ENCODE peak calls at places on chromosomes 12 and 14, in eight cellular contexts. B is left lung, N is foreskin fibroblast, J is GM20000, T is progenitor cell of endocrine pancreas, L is psoas muscle, E is Peyer's patch, U is GM12865. A is an unnamed sample.

GRCh38 chr12:54378791-54379400 is 5.6 kb downstream of the ZNF385A start:
- DNase-seq in B (peak), J (peak), N (peak), T (peak), E (no peak), L (peak), U (no peak), A (no peak)

GRCh38 chr14:69525896-69526295 is 41.4 kb downstream of the PLEKHD1 start:
- DNase-seq in N (no peak), L (no peak), T (no peak), U (no peak), E (no peak), J (no peak), B (no peak), A (no peak)

GRCh38 chr14:38663382-38663781 is 407.5 kb upstream of the CLEC14A start:
- DNase-seq in B (no peak), J (no peak), N (no peak), T (no peak), L (no peak), U (no peak), E (no peak), A (no peak)

GRCh38 chr14:49405291-49405690 is 180.9 kb downstream of the RPS29 start:
- DNase-seq in B (no peak), N (peak), L (no peak), J (no peak), E (no peak), T (no peak), U (no peak), A (no peak)

GRCh38 chr14:104438166-104438887 is 141.2 kb upstream of the C14orf180 start:
- DNase-seq in J (no peak), E (no peak), N (no peak), L (no peak), B (peak), U (no peak), T (no peak), A (no peak)

GRCh38 chr12:75877588-75878381 is 153.8 kb downstream of the PHLDA1 start:
- DNase-seq in T (no peak), J (no peak), E (no peak), U (no peak), L (no peak), B (no peak), N (no peak), A (no peak)

GRCh38 chr12:59005195-59005961 is 85.1 kb upstream of the LRIG3 start:
- DNase-seq in T (no peak), U (no peak), E (no peak), B (no peak), N (peak), J (no peak), L (no peak), A (no peak)

GRCh38 chr14:103418508-103418818 is 33.2 kb downstream of the MARK3 start:
- DNase-seq in B (no peak), L (no peak), N (peak), J (no peak), T (no peak), E (no peak), U (peak), A (no peak)

GRCh38 chr12:118238888-118239287 is 103.0 kb downstream of the PEBP1 start:
- DNase-seq in T (no peak), N (no peak), E (no peak), U (peak), J (peak), B (no peak), L (no peak), A (no peak)

GRCh38 chr12:102527256-102527720 is 46.9 kb upstream of the IGF1 start:
- DNase-seq in T (no peak), N (peak), B (no peak), J (no peak), E (no peak), U (no peak), L (no peak), A (no peak)

GRCh38 chr14:93903342-93904184 is 23.6 kb upstream of the FAM181A start:
- DNase-seq in L (no peak), E (no peak), T (no peak), J (no peak), B (no peak), U (no peak), N (no peak), A (no peak)

GRCh38 chr14:75441731-75442130 is 13.9 kb downstream of the JDP2 start:
- DNase-seq in U (no peak), B (no peak), J (no peak), T (no peak), E (no peak), L (no peak), N (no peak), A (no peak)

GRCh38 chr14:24011051-24011450 is 22.3 kb downstream of the DHRS4L2 start:
- DNase-seq in N (no peak), U (no peak), B (no peak), L (no peak), T (no peak), J (no peak), E (no peak), A (no peak)

GRCh38 chr12:99959549-99960170 is 25.1 kb downstream of the ANKS1B start:
- DNase-seq in T (no peak), U (no peak), J (no peak), L (no peak), E (no peak), B (no peak), N (peak), A (no peak)

GRCh38 chr12:113416091-113416754 is 6.0 kb upstream of the SDSL start:
- DNase-seq in B (no peak), E (no peak), L (no peak), T (no peak), J (no peak), U (no peak), N (peak), A (no peak)

GRCh38 chr14:56187736-56188135 is 69.5 kb downstream of the PELI2 start:
- DNase-seq in L (no peak), U (no peak), E (no peak), N (no peak), B (no peak), T (no peak), J (no peak), A (no peak)

GRCh38 chr14:54333511-54333910 is 63.3 kb upstream of the CDKN3 start:
- DNase-seq in B (no peak), N (no peak), U (no peak), J (no peak), E (no peak), L (no peak), T (no peak), A (no peak)

GRCh38 chr14:92340938-92341337 is 18.0 kb downstream of the SLC24A4 start:
- DNase-seq in N (no peak), J (no peak), U (peak), B (no peak), E (no peak), T (no peak), L (no peak), A (no peak)

GRCh38 chr12:62021808-62022207 is 238.4 kb upstream of the USP15 start:
- DNase-seq in J (no peak), L (no peak), B (no peak), T (no peak), N (no peak), E (no peak), U (no peak), A (no peak)

GRCh38 chr12:12397184-12397583 is 40.3 kb downstream of the BORCS5 start:
- DNase-seq in E (no peak), T (no peak), J (no peak), U (no peak), B (no peak), N (no peak), L (no peak), A (no peak)

GRCh38 chr12:12399906-12400305 is 43.0 kb downstream of the BORCS5 start:
- DNase-seq in U (no peak), T (no peak), N (no peak), B (no peak), J (no peak), E (no peak), L (no peak), A (no peak)

GRCh38 chr12:12396727-12397126 is 39.8 kb downstream of the BORCS5 start:
- DNase-seq in T (no peak), L (no peak), N (no peak), E (no peak), J (no peak), B (no peak), U (no peak), A (no peak)

GRCh38 chr12:12399161-12399560 is 42.3 kb downstream of the BORCS5 start:
- DNase-seq in L (no peak), J (no peak), N (no peak), E (no peak), U (no peak), B (no peak), T (no peak), A (no peak)

GRCh38 chr12:12398026-12398859 is 41.4 kb downstream of the BORCS5 start:
- DNase-seq in B (no peak), L (peak), U (no peak), T (no peak), E (no peak), N (peak), J (no peak), A (no peak)
- TF ChIP-seq CTCF in B (no peak), L (no peak), U (no peak), T (no peak), E (no peak), N (no peak), J (no peak), A (no peak)

DNA sequence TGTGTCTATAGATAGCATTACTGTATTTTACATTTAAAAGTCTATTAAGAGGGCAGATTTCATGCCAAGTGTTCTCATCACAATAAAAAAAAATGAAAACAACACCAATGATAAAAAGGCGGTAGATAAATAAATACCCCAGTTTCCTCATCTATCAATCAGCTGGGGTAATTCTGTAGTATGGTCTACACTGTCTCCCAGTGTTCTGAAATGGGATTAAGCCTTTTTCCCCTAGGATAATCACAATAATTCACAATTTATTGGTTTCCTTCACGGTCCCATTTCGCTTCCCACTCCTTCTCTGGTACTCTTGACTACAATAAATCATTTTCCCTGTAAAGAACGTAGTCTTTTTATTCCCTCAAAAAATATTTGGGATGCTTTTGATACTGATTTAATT is 114.3 kb downstream of the SSPN start:
- DNase-seq in J (no peak), U (no peak), T (no peak), E (no peak), N (no peak), L (no peak), B (no peak), A (no peak)
- TF ChIP-seq CTCF in J (no peak), U (no peak), T (no peak), E (peak), N (no peak), L (no peak), B (no peak), A (no peak)

DNA sequence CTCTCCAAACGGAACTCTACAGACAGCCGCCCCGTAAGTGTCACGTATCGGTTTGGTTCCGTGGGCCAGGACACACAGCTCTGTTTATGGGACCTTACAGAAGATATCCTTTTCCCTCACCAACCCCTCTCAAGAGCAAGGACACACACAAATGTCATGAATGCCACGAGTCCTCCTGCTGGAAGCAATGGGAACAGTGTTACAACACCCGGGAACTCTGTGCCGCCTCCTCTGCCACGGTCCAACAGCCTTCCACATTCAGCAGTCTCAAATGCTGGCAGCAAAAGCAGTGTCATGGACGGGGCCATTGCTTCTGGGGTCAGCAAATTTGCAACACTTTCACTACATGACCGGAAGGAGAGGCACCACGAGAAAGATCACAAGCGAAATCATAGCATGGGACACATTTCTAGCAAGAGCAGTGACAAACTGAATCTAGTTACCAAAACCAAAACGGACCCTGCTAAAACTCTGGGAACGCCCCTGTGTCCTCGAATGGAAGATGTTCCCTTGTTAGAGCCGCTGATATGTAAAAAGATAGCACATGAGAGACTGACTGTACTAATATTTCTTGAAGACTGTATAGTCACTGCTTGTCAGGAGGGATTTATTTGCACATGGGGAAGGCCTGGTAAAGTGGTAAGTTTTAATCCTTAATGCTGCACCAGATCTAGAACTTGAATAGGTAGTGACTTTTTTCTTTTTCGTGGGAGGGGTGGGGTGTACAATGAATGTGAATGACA is 69.7 kb downstream of the WDR20 start:
- DNase-seq in J (no peak), U (no peak), L (no peak), N (peak), E (no peak), T (no peak), B (no peak), A (no peak)
- TF ChIP-seq CTCF in J (no peak), U (no peak), L (peak), N (peak), E (peak), T (peak), B (no peak), A (no peak)

GRCh38 chr14:68145539-68145938 is 326.0 kb downstream of the RAD51B start:
- DNase-seq in T (no peak), E (no peak), B (no peak), J (no peak), L (no peak), U (no peak), N (peak), A (no peak)

GRCh38 chr14:68146812-68147211 is 327.2 kb downstream of the RAD51B start:
- DNase-seq in J (no peak), L (no peak), E (no peak), B (no peak), T (no peak), N (peak), U (no peak), A (no peak)

GRCh38 chr14:68143341-68143807 is 323.8 kb downstream of the RAD51B start:
- DNase-seq in L (peak), U (no peak), N (peak), E (no peak), J (no peak), T (no peak), B (no peak), A (no peak)

GRCh38 chr14:68144051-68144681 is 324.6 kb downstream of the RAD51B start:
- DNase-seq in L (peak), U (no peak), N (peak), B (no peak), T (no peak), J (no peak), E (no peak), A (no peak)

GRCh38 chr14:68145036-68145435 is 325.5 kb downstream of the RAD51B start:
- DNase-seq in N (no peak), B (no peak), U (no peak), J (no peak), L (no peak), E (no peak), T (no peak), A (no peak)
- TF ChIP-seq CTCF in N (no peak), B (no peak), U (no peak), J (no peak), L (no peak), E (no peak), T (no peak), A (no peak)

DNA sequence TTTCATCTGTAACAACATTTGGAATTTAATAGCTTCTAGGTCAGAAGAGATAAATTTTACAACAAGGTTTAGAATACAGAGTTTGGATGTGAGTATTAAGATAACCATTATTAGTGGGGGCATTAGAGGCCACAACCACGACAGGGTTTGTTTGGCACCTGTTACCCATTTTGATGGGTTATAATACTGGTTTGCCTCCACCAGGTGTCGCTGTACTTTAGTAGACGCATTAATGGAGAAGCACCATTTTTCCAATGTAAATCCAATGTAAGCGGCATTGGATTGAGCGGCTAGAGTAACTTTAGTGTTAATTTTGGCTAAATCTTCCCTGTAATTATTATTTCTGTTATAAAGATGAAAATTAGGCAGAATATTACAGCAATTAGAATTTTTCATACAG is 136.2 kb downstream of the SLCO1B3 start:
- DNase-seq in L (no peak), J (peak), N (no peak), U (peak), B (no peak), T (no peak), E (no peak), A (no peak)
- TF ChIP-seq CTCF in L (peak), J (peak), N (peak), U (peak), B (peak), T (peak), E (peak), A (no peak)

GRCh38 chr12:51517800-51518199 is 73.2 kb upstream of the SCN8A start:
- DNase-seq in E (no peak), T (no peak), L (no peak), J (no peak), N (no peak), B (no peak), U (no peak), A (no peak)
- TF ChIP-seq CTCF in E (no peak), T (no peak), L (no peak), J (no peak), N (no peak), B (no peak), U (no peak), A (no peak)

DNA sequence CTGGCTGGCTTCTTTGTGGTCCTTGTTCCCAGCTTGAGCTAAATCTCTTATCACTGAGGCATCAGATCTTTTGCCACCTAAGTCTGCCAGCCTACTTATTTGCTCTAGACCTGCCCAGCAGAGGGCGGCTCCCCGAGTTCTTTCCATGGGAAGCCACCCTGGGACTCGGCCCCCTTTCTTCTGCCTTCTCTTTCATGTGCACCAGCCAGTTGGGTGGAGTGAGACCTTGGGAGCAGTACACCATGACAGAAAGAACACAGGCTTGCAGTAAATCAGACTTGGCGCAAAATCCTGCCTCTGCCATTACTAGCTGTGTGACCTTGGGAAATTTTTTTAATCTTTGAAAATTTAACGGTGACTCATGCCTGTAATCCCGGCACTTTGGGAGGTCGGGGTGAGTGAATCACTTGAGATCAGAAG is 7.4 kb downstream of the SMAGP start:
- DNase-seq in E (no peak), T (no peak), N (peak), U (peak), B (no peak), L (no peak), J (no peak), A (no peak)
- TF ChIP-seq CTCF in E (peak), T (peak), N (peak), U (peak), B (peak), L (peak), J (peak), A (no peak)

A was measured in activated B cell treated with CpG ODN at 0.5 μM for 24 hours.